ENCODE peak calls at places on chromosomes 7 and 10, in six cellular contexts. U is H1, P is SK-N-SH, Y is GM12878, T is K562, W is HepG2. H is an unnamed sample.

GRCh38 chr10:30374353-30374752 is 25.3 kb upstream of the MTPAP start:
- DNase-seq in U (peak; percentile 61), P (no peak), Y (no peak), T (peak; percentile 79), W (peak; percentile 27), H (no peak)

GRCh38 chr10:42767906-42768305 is 14.7 kb upstream of the BMS1 start:
- DNase-seq in U (no peak), P (peak; percentile 63), Y (no peak), T (no peak), W (no peak), H (no peak)

GRCh38 chr7:44823266-44823781 is 24.6 kb downstream of the H2AZ2 start:
- DNase-seq in U (no peak), P (no peak), Y (no peak), T (no peak), W (no peak), H (no peak)

GRCh38 chr10:58511765-58512469 is 755 bp upstream of the BICC1 start:
- DNase-seq in U (peak; percentile 49), P (peak; percentile 29), Y (no peak), T (no peak), W (peak; percentile 59), H (no peak)

GRCh38 chr10:13617146-13617545 is 30.4 kb downstream of the PRPF18 start:
- DNase-seq in U (no peak), P (no peak), Y (no peak), T (no peak), W (no peak), H (no peak)

GRCh38 chr7:77348371-77348813 is 67.8 kb downstream of the GSAP start:
- DNase-seq in U (no peak), P (peak; percentile 42), Y (no peak), T (no peak), W (no peak), H (no peak)

GRCh38 chr7:94054130-94054529 is 50.0 kb upstream of the BET1 start:
- DNase-seq in U (no peak), P (no peak), Y (no peak), T (no peak), W (no peak), H (no peak)

GRCh38 chr10:77180794-77181193 is 456.8 kb downstream of the KCNMA1 start:
- DNase-seq in U (no peak), P (no peak), Y (no peak), T (no peak), W (no peak), H (no peak)

GRCh38 chr10:124592736-124593430 is 131.3 kb downstream of the LHPP start:
- DNase-seq in U (no peak), P (no peak), Y (no peak), T (no peak), W (no peak), H (no peak)

GRCh38 chr10:88042162-88043100 is 179.0 kb downstream of the PTEN start:
- DNase-seq in U (no peak), P (peak; percentile 16), Y (no peak), T (no peak), W (no peak), H (peak; percentile 47)

GRCh38 chr7:44555350-44555749 is 14.2 kb upstream of the NPC1L1 start:
- DNase-seq in U (no peak), P (no peak), Y (no peak), T (peak; percentile 2), W (no peak), H (no peak)

GRCh38 chr7:53350241-53350640 is 314.8 kb downstream of the POM121L12 start:
- DNase-seq in U (peak; percentile 90), P (peak; percentile 38), Y (no peak), T (peak; percentile 12), W (no peak), H (no peak)

GRCh38 chr7:2779086-2779485 is 65.0 kb downstream of the GNA12 start:
- DNase-seq in U (no peak), P (no peak), Y (no peak), T (no peak), W (no peak), H (no peak)

GRCh38 chr7:17233643-17234397 is 64.6 kb upstream of the AHR start:
- DNase-seq in U (no peak), P (no peak), Y (peak; percentile 9), T (no peak), W (no peak), H (peak; percentile 14)

GRCh38 chr10:101838416-101838970 is 5.1 kb downstream of the KCNIP2 start:
- DNase-seq in U (no peak), P (no peak), Y (no peak), T (peak; percentile 1), W (no peak), H (no peak)

GRCh38 chr10:76133597-76134255 is 702.3 kb downstream of the LRMDA start:
- DNase-seq in U (no peak), P (peak; percentile 68), Y (no peak), T (no peak), W (no peak), H (no peak)

GRCh38 chr7:50450691-50451051 is 521 bp upstream of the FIGNL1 start:
- DNase-seq in U (peak; percentile 51), P (peak; percentile 69), Y (no peak), T (no peak), W (no peak), H (peak; percentile 9)

GRCh38 chr7:1268866-1269265 is 36.2 kb downstream of the UNCX start:
- DNase-seq in U (no peak), P (no peak), Y (no peak), T (no peak), W (no peak), H (no peak)

GRCh38 chr7:47088329-47089067 is 493.4 kb downstream of the TNS3 start:
- DNase-seq in U (peak; percentile 63), P (peak; percentile 77), Y (no peak), T (peak; percentile 66), W (peak; percentile 46), H (peak; percentile 11)

GRCh38 chr7:130683026-130683425 is 3.3 kb downstream of the TSGA13 start:
- DNase-seq in U (no peak), P (no peak), Y (no peak), T (no peak), W (no peak), H (no peak)

GRCh38 chr7:120806669-120807068 is 51.3 kb downstream of the TSPAN12 start:
- DNase-seq in U (no peak), P (no peak), Y (no peak), T (no peak), W (no peak), H (no peak)

GRCh38 chr7:148185050-148185449 is 405.5 kb upstream of the C7orf33 start:
- DNase-seq in U (no peak), P (no peak), Y (no peak), T (no peak), W (no peak), H (no peak)

GRCh38 chr10:124476043-124476725 is 14.6 kb downstream of the LHPP start:
- DNase-seq in U (no peak), P (no peak), Y (no peak), T (no peak), W (peak; percentile 80), H (no peak)

GRCh38 chr10:2951235-2951835 is 116.0 kb upstream of the PFKP start:
- DNase-seq in U (no peak), P (no peak), Y (no peak), T (no peak), W (no peak), H (no peak)

GRCh38 chr7:116952640-116953371 is 495 bp upstream of the ST7 start:
- DNase-seq in U (peak; percentile 67), P (peak; percentile 54), Y (no peak), T (peak; percentile 35), W (peak; percentile 62), H (peak; percentile 60)

GRCh38 chr10:50809596-50809995 is 69.9 kb downstream of the ASAH2B start:
- DNase-seq in U (no peak), P (no peak), Y (no peak), T (no peak), W (no peak), H (no peak)

GRCh38 chr10:124179308-124180043 is 86.1 kb upstream of the CHST15 start:
- DNase-seq in U (peak; percentile 20), P (no peak), Y (no peak), T (no peak), W (no peak), H (no peak)

GRCh38 chr7:54705436-54705835 is 53.6 kb downstream of the SEC61G start:
- DNase-seq in U (no peak), P (no peak), Y (peak; percentile 33), T (no peak), W (no peak), H (peak; percentile 31)

GRCh38 chr7:13551503-13551902 is 438.0 kb downstream of the ETV1 start:
- DNase-seq in U (no peak), P (no peak), Y (no peak), T (no peak), W (no peak), H (no peak)

GRCh38 chr7:156236936-156237599 is 403.5 kb upstream of the RNF32 start:
- DNase-seq in U (peak; percentile 24), P (no peak), Y (no peak), T (no peak), W (no peak), H (no peak)

DNA sequence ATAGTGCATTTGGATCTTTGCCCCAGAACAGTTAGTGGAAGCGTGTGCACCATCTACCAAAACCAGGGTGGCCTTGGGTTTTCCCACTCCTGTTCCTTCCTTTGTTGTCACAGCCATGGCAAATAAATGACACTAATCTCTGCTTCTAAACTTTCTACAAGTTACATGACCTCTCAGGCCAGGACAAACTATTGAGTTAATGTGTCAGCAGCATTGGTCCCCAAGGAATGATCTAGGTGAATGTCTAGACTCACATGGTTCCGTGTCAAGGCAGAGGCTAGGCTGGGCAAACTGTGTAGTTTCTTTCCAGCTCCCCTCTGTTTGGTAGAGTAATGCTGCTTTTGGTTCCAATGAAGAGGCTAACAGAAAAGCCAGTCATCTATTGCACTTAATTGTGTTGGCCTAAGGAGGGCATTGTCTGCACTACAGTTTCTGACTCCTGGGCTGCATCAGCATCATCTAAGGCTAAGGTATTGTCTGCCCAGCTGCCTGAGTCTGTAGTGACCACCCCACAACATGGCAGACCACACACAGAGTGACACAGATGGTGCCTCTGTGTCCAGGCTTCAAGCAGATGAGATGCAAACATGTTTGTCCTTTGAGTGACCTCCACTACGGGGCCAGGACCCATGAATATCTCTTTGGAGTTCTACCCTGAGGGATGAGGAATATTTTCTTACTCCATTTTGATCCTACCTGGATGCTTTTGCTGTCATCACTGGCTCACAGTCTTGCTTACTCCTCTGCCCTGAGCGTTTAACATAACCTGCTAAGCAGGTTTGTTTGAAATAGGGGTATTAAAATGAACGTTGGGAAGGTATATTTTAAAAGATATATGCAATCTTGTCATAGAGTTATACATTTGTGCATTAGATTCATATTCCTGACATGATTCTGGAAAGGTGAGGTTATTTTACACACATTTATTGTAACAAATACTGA is 1.7 kb downstream of the CYP3A4 start:
- DNase-seq in U (no peak), P (no peak), Y (no peak), T (no peak), W (peak; percentile 19), H (no peak)
- TF ChIP-seq CTCF in U (no peak), P (no peak), Y (no peak), T (no peak), W (peak; percentile 44), H (no peak)

GRCh38 chr10:97000487-97001182 is 168.5 kb downstream of the LCOR start:
- DNase-seq in U (no peak), P (no peak), Y (no peak), T (no peak), W (peak; percentile 71), H (no peak)
- TF ChIP-seq GABPA in U (no peak), P (no peak), Y (no peak), T (no peak), W (no peak), H (no peak)

GRCh38 chr10:69570050-69570816 is 3.0 kb downstream of the NEUROG3 start:
- DNase-seq in U (peak; percentile 62), P (no peak), Y (no peak), T (no peak), W (no peak), H (no peak)
- TF ChIP-seq CTCF in U (no peak), P (no peak), Y (no peak), T (no peak), W (no peak), H (no peak)

GRCh38 chr10:17861760-17862159 is 52.6 kb downstream of the MRC1 start:
- DNase-seq in U (no peak), P (no peak), Y (no peak), T (no peak), W (no peak), H (no peak)
- TF ChIP-seq GABPA in U (no peak), P (no peak), Y (no peak), T (no peak), W (no peak), H (no peak)